ENCODE peak calls at places on chromosomes 4 and X, in five cellular contexts. E is MCF 10A, B is fibroblast of pulmonary artery, G is HFFc6, Z is H9. I is an unnamed sample.

GRCh38 chr4:147447820-147448219 is 33.1 kb upstream of the EDNRA start:
- DNase-seq in E (peak), B (peak), G (no peak), Z (no peak), I (peak)

GRCh38 chr4:173135241-173135847 is 33.3 kb upstream of the GALNT7 start:
- DNase-seq in E (peak), B (peak), G (peak), Z (no peak), I (peak)

GRCh38 chrX:16320765-16321355 is 153.6 kb downstream of the MAGEB17 start:
- DNase-seq in E (peak), B (no peak), G (peak), Z (no peak), I (peak)

GRCh38 chr4:7843831-7844230 is 95.8 kb downstream of the AFAP1 start:
- DNase-seq in E (peak), B (no peak), G (no peak), Z (no peak), I (no peak)

GRCh38 chrX:125492439-125492838 is 172.8 kb downstream of the TEX13C start:
- DNase-seq in E (no peak), B (no peak), G (no peak), Z (no peak), I (no peak)

GRCh38 chrX:48470833-48471118 is 716 bp upstream of the SLC38A5 start:
- DNase-seq in E (no peak), B (no peak), G (no peak), Z (no peak), I (no peak)

GRCh38 chr4:113080050-113080449 is 30.6 kb downstream of the ANK2 start:
- DNase-seq in E (peak), B (peak), G (no peak), Z (no peak), I (peak)

GRCh38 chr4:108840426-108840975 is 77.6 kb upstream of the ETNPPL start:
- DNase-seq in E (no peak), B (no peak), G (no peak), Z (no peak), I (no peak)

GRCh38 chrX:8820910-8821527 is 19.8 kb upstream of the FAM9A start:
- DNase-seq in E (no peak), B (peak), G (no peak), Z (peak), I (no peak)
- TF ChIP-seq CTCF in E (no peak), B (peak), G (peak), Z (peak), I (no peak)

DNA sequence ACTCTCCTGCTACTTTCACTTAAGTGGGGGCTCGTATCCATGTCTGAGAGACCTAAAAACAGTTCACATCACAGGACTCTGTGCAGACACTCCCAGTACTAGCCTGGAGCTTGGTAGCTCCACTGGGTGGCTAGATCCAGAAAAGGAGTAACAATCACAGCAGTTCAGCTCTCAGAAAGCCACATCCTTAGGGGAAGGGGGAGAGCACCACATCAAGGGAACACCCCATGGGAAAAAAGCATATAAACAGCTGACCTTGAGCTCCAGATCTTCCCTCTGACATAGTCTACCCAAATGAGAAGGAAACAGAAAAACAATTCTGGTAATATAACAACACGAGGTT is 175.8 kb downstream of the FAM13A start:
- DNase-seq in E (no peak), B (no peak), G (no peak), Z (no peak), I (no peak)
- TF ChIP-seq CTCF in E (no peak), B (no peak), G (no peak), Z (no peak), I (no peak)

GRCh38 chr4:142883433-142883832 is 37.3 kb upstream of the INPP4B start:
- DNase-seq in E (peak), B (no peak), G (no peak), Z (no peak), I (peak)
- TF ChIP-seq CTCF in E (no peak), B (peak), G (peak), Z (peak), I (peak)

DNA sequence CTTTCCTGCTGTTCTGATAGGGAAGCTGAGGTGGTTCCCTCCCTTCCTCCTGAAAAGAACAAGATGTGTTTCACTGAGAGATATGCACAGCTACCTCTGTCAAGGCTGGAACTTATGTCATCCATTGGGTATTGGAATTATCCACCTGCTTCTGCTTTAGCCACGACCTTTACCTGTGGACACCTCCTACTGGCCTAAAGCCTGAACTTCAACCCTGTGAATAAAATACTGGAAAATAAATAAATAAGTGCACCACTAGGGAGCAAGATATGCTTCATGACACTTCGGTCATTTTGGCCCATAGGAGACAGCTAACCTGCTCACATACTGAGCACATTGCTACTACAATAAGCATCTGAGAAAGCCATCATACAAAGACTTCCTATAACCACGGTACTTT is 419.9 kb upstream of the NWD2 start:
- DNase-seq in E (peak), B (no peak), G (no peak), Z (no peak), I (peak)
- TF ChIP-seq CTCF in E (peak), B (no peak), G (no peak), Z (peak), I (no peak)

DNA sequence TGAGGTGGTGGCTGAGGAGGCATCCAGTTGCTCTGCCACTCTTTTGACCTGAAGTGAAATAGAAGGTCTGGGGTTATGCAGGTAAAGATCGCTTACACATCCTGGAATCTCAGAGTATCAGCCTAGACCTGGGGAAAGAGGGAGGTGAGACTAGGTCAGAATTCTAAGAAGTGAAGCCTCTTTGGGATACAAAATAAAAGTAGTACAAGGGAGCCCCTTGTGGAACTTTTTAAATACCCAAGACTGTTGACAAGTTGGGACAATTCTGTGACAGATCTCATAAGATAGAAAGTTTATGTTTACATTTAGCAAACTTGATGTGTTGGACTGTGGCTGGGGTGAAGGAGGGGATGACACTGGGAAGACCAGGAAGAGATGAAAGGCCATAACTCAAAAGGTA is 263.2 kb downstream of the SPRY1 start:
- DNase-seq in E (peak), B (peak), G (no peak), Z (no peak), I (peak)
- TF ChIP-seq CTCF in E (peak), B (peak), G (peak), Z (peak), I (peak)

GRCh38 chr4:125735107-125735506 is 420.4 kb downstream of the FAT4 start:
- DNase-seq in E (peak), B (peak), G (peak), Z (peak), I (peak)

GRCh38 chr4:125732682-125733081 is 417.9 kb downstream of the FAT4 start:
- DNase-seq in E (no peak), B (no peak), G (no peak), Z (no peak), I (no peak)

GRCh38 chr4:125739760-125740159 is 425.0 kb downstream of the FAT4 start:
- DNase-seq in E (no peak), B (peak), G (no peak), Z (no peak), I (no peak)

GRCh38 chr4:125734504-125734903 is 419.7 kb downstream of the FAT4 start:
- DNase-seq in E (no peak), B (no peak), G (no peak), Z (no peak), I (no peak)

DNA sequence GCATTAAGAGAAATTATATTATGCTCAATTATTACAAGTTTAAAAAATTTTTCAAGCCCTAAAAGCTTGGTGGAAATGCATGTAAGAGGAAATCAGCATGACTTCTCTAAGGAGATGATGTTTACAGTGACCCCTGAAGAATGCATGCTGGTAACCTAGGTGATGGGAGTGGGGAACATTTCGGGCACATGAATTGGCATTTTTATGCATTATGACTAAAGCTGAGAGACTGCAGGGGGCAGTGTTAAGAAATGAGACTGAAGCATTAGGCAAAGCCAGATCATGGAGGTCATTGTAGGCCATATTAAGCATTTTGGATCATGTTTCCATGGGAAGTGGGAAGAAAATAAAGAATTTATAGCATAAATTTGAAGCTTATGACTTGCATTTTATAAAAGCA is 421.3 kb downstream of the FAT4 start:
- DNase-seq in E (peak), B (peak), G (peak), Z (no peak), I (peak)
- TF ChIP-seq CTCF in E (no peak), B (peak), G (peak), Z (peak), I (no peak)

DNA sequence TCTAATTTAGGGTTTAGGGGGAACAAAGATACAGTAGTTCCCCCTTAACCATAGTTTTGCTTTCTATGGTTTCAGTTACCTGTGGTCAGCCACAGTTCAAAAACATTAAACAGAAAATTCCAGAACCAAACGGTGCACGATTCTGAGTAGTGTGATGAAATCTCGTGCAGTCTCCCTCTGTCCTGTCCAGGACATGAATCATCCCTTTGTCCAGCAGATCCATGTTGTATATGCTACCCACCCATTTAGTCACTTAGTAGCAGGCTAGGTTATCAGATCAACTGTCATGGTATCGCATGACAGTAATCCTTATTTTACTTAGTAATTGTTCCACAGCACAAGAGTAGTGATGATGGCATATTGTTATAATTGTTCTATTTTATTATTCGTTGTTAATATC is 556.1 kb downstream of the IL1RAPL1 start:
- DNase-seq in E (peak), B (peak), G (no peak), Z (no peak), I (no peak)
- TF ChIP-seq CTCF in E (no peak), B (no peak), G (no peak), Z (no peak), I (no peak)